ENCODE peak calls at places on chromosomes 7 and 10, in eight cellular contexts. M is RPMI8226, P is EH, E is HT-29, F is T-helper 17 cell, X is WERI-Rb-1, I is AML-193, T is T1000. B is an unnamed sample.

GRCh38 chr10:95487994-95488393 is 73.2 kb downstream of the SORBS1 start:
- DNase-seq in X (no peak), M (no peak), T (no peak), E (no peak), P (no peak), I (no peak), F (no peak), B (no peak)

GRCh38 chr10:133357293-133358151 is at the start of gene FUOM:
- DNase-seq in E (peak; percentile 35), F (peak; percentile 52), X (no peak), P (peak; percentile 69), I (peak; percentile 2), M (peak; percentile 60), T (peak; percentile 70), B (no peak)

GRCh38 chr7:13628231-13629001 is 361.1 kb downstream of the ETV1 start:
- DNase-seq in P (peak; percentile 2), I (no peak), M (no peak), T (peak; percentile 14), F (no peak), E (no peak), X (no peak), B (no peak)

GRCh38 chr10:22611425-22612111 is 102.8 kb downstream of the PIP4K2A start:
- DNase-seq in E (no peak), I (no peak), X (no peak), T (no peak), F (peak; percentile 46), P (no peak), M (no peak), B (no peak)

GRCh38 chr7:151782598-151783448 is 94.1 kb downstream of the PRKAG2 start:
- DNase-seq in X (peak; percentile 87), I (peak; percentile 43), E (peak; percentile 14), P (peak; percentile 54), F (peak; percentile 50), M (peak; percentile 84), T (no peak), B (no peak)

GRCh38 chr7:68224041-68224534 is 1227.5 kb downstream of the TYW1 start:
- DNase-seq in I (no peak), X (no peak), T (no peak), E (peak; percentile 7), M (peak; percentile 91), P (no peak), F (no peak), B (no peak)

GRCh38 chr7:57876-58275 is 134.5 kb upstream of the FAM20C start:
- DNase-seq in P (peak; percentile 23), M (no peak), I (no peak), X (no peak), T (no peak), F (no peak), E (no peak), B (no peak)

GRCh38 chr7:135837675-135838074 is 89.1 kb upstream of the FAM180A start:
- DNase-seq in X (no peak), F (no peak), E (no peak), I (no peak), T (no peak), P (no peak), M (no peak), B (no peak)

GRCh38 chr10:98400482-98400881 is 14.5 kb downstream of the PYROXD2 start:
- DNase-seq in E (no peak), P (no peak), T (no peak), F (no peak), I (peak; percentile 6), X (no peak), M (no peak), B (no peak)

GRCh38 chr7:107622429-107622828 is 38.2 kb upstream of the SLC26A4 start:
- DNase-seq in M (no peak), E (peak; percentile 39), P (peak; percentile 86), X (no peak), F (no peak), T (no peak), I (peak; percentile 81), B (no peak)

GRCh38 chr10:92407305-92408016 is 116.5 kb downstream of the MARCHF5 start:
- DNase-seq in E (peak; percentile 23), X (no peak), F (no peak), P (peak; percentile 44), M (no peak), T (no peak), I (no peak), B (no peak)

GRCh38 chr10:129274928-129275474 is 192.0 kb upstream of the MGMT start:
- DNase-seq in P (no peak), I (no peak), X (peak; percentile 27), F (no peak), M (no peak), T (no peak), E (peak; percentile 14), B (no peak)

GRCh38 chr7:143046334-143046935 is 5.7 kb upstream of the OR6V1 start:
- DNase-seq in T (no peak), I (no peak), M (no peak), F (no peak), P (no peak), E (no peak), X (no peak), B (no peak)

GRCh38 chr7:120833551-120833950 is 24.4 kb downstream of the TSPAN12 start:
- DNase-seq in F (no peak), E (no peak), T (no peak), P (no peak), X (no peak), I (no peak), M (no peak), B (no peak)

GRCh38 chr10:42149027-42149700 is 489.2 kb downstream of the ZNF33B start:
- DNase-seq in T (no peak), M (no peak), X (no peak), F (no peak), E (no peak), I (no peak), P (peak; percentile 3), B (no peak)

GRCh38 chr7:21543528-21544302 is 876 bp downstream of the DNAH11 start:
- DNase-seq in T (no peak), X (no peak), E (no peak), P (peak; percentile 45), M (peak; percentile 79), F (no peak), I (no peak), B (no peak)

GRCh38 chr7:41705109-41705871 is 2.4 kb upstream of the INHBA start:
- DNase-seq in F (peak; percentile 18), M (peak; percentile 92), E (peak; percentile 85), I (peak; percentile 86), X (peak; percentile 72), T (peak; percentile 50), P (peak; percentile 93), B (no peak)

GRCh38 chr10:1115262-1115955 is 59.2 kb downstream of the WDR37 start:
- DNase-seq in X (no peak), I (no peak), M (no peak), F (no peak), E (no peak), P (no peak), T (no peak), B (no peak)

GRCh38 chr7:101817031-101817929 is at the start of gene CUX1:
- DNase-seq in X (no peak), T (no peak), E (peak; percentile 52), F (peak; percentile 18), P (peak; percentile 17), M (peak; percentile 63), I (peak; percentile 55), B (no peak)

GRCh38 chr10:84308481-84309304 is 19.7 kb upstream of the CCSER2 start:
- DNase-seq in I (peak; percentile 24), F (no peak), X (no peak), M (peak; percentile 59), E (peak; percentile 32), P (peak; percentile 91), T (peak; percentile 35), B (no peak)

GRCh38 chr10:110512461-110513187 is 14.9 kb downstream of the DUSP5 start:
- DNase-seq in M (no peak), T (peak; percentile 67), I (no peak), P (peak; percentile 92), X (no peak), F (no peak), E (no peak), B (no peak)

B was measured in SK-N-MC.